ENCODE peak calls at places on chromosomes 6 and 20, in seven cellular contexts. B, E, A, U, R, N and W are unnamed samples.

GRCh38 chr6:133198725-133199124 is 42.4 kb upstream of the EYA4 start:
- DNase-seq in B (no peak), U (no peak), A (no peak), N (no peak), E (no peak), R (no peak), W (no peak)

GRCh38 chr6:119119989-119120388 is 41.5 kb upstream of the FAM184A start:
- DNase-seq in R (no peak), B (no peak), N (no peak), A (no peak), E (no peak), U (no peak), W (peak; percentile 17)

GRCh38 chr6:34272022-34272926 is 23.5 kb upstream of the SMIM29 start:
- DNase-seq in E (no peak), N (no peak), B (no peak), A (no peak), U (no peak), R (no peak), W (no peak)

GRCh38 chr6:20657274-20657800 is 123.1 kb downstream of the CDKAL1 start:
- DNase-seq in A (no peak), R (no peak), U (no peak), N (no peak), E (no peak), B (no peak), W (no peak)

GRCh38 chr6:29746050-29746449 is 22.8 kb downstream of the HLA-F start:
- DNase-seq in A (no peak), R (no peak), U (no peak), E (no peak), N (no peak), B (no peak), W (no peak)

GRCh38 chr20:37393863-37394542 is 48.1 kb downstream of the SRC start:
- DNase-seq in U (no peak), B (no peak), E (no peak), N (no peak), R (peak; percentile 71), A (no peak), W (no peak)

GRCh38 chr20:4949833-4950178 is 51.5 kb downstream of the SLC23A2 start:
- DNase-seq in E (no peak), R (no peak), N (peak; percentile 28), U (no peak), B (no peak), A (peak; percentile 11), W (no peak)

GRCh38 chr6:42175860-42176259 is 2.7 kb downstream of the GUCA1A start:
- DNase-seq in R (no peak), A (no peak), E (no peak), B (no peak), U (no peak), N (no peak), W (no peak)

GRCh38 chr20:36173451-36173933 is 19.0 kb downstream of the EPB41L1 start:
- DNase-seq in U (no peak), R (no peak), N (peak; percentile 93), E (no peak), B (no peak), A (peak; percentile 12), W (no peak)

GRCh38 chr20:49285813-49286494 is 8.1 kb upstream of the ZNFX1 start:
- DNase-seq in E (no peak), A (no peak), U (no peak), N (no peak), R (no peak), B (no peak), W (no peak)
- H3K36me3 ChIP-seq in E (no peaks in the 10 kb centered on the region), A (peaks cover 89% of the 10 kb centered on the region), U (peaks cover 100% of the 10 kb centered on the region), N (peaks cover 90% of the 10 kb centered on the region), R (peaks cover 28% of the 10 kb centered on the region), B (peaks cover 92% of the 10 kb centered on the region), W (peaks cover 56% of the 10 kb centered on the region)

GRCh38 chr6:24704468-24704867 is 14.5 kb downstream of the C6orf62 start:
- DNase-seq in E (no peak), U (no peak), R (no peak), N (no peak), B (no peak), A (no peak), W (no peak)

GRCh38 chr6:24710519-24711303 is 8.2 kb downstream of the C6orf62 start:
- DNase-seq in N (no peak), E (no peak), B (no peak), R (no peak), U (no peak), A (no peak), W (no peak)

GRCh38 chr6:24708612-24709011 is 10.3 kb downstream of the C6orf62 start:
- DNase-seq in E (no peak), R (no peak), N (no peak), A (no peak), B (no peak), U (no peak), W (no peak)

GRCh38 chr6:24709014-24709711 is 9.8 kb downstream of the C6orf62 start:
- DNase-seq in R (no peak), N (no peak), A (no peak), B (no peak), E (no peak), U (no peak), W (no peak)
- H3K36me3 ChIP-seq in R (peaks cover 12% of the 10 kb centered on the region), N (peaks cover 93% of the 10 kb centered on the region), A (peaks cover 69% of the 10 kb centered on the region), B (peaks cover 64% of the 10 kb centered on the region), E (no peaks in the 10 kb centered on the region), U (peaks cover 100% of the 10 kb centered on the region), W (peaks cover 21% of the 10 kb centered on the region)

DNA sequence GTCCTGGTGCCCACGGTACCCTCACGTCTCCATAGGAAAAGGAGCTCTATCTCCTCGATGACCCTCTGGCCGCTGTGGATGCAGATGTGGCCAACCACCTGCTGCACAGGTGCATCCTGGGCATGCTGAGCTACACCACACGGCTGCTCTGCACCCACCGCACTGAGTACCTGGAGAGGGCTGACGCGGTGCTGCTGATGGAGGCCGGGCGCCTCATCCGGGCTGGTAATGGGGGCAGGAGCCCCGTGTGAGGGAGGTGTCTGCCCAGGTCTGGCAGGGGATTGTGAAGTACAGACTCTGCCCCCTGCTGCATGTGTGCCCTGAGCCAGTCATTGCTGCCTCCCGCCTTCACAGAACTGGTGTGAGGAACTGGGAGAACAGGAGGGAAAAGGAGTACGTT is 12.4 kb downstream of the DLK2 start:
- DNase-seq in U (no peak), E (no peak), R (peak; percentile 33), N (no peak), B (no peak), A (no peak), W (no peak)
- H3K36me3 ChIP-seq in U (peaks cover 78% of the 10 kb centered on the region), E (no peaks in the 10 kb centered on the region), R (peaks cover 11% of the 10 kb centered on the region), N (peaks cover 9% of the 10 kb centered on the region), B (peaks cover 22% of the 10 kb centered on the region), A (peaks cover 39% of the 10 kb centered on the region), W (peaks cover 30% of the 10 kb centered on the region)

DNA sequence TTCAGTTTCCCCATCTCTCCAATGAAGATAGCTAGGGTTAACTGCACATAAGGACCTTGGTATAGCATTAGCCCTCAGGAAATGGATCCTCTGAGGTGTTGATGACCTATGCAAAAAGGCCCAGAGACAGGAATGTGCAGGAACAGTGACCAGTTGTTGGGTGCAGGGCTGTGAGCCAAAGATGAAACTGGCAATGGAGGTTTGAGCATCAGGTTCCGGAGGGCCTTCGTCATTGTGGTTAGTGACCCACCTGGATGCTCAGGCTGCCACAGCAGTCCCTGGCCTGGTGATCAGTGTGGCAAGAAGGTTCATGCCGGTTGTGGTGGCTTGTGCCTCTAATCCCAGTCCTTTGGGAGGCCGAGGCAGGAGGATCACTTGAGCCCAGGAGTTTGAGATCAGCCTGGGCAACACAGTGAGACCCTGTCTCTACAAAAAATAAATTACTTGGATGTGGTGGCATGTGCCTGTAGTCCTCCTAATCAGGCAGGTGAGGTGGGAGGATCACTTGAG is 43.7 kb downstream of the TM9SF4 start:
- DNase-seq in A (no peak), R (no peak), U (no peak), E (no peak), B (no peak), N (no peak), W (no peak)
- H3K36me3 ChIP-seq in A (peaks cover 42% of the 10 kb centered on the region), R (peaks cover 11% of the 10 kb centered on the region), U (peaks cover 67% of the 10 kb centered on the region), E (no peaks in the 10 kb centered on the region), B (peaks cover 36% of the 10 kb centered on the region), N (peaks cover 18% of the 10 kb centered on the region), W (peaks cover 23% of the 10 kb centered on the region)

GRCh38 chr6:31792741-31793140 is 2.8 kb downstream of the VARS1 start:
- DNase-seq in U (no peak), E (no peak), N (no peak), A (no peak), R (no peak), B (no peak), W (no peak)
- H3K36me3 ChIP-seq in U (peaks cover 6% of the 10 kb centered on the region), E (no peaks in the 10 kb centered on the region), N (peaks cover 9% of the 10 kb centered on the region), A (no peaks in the 10 kb centered on the region), R (no peaks in the 10 kb centered on the region), B (peaks cover 4% of the 10 kb centered on the region), W (peaks cover 4% of the 10 kb centered on the region)

DNA sequence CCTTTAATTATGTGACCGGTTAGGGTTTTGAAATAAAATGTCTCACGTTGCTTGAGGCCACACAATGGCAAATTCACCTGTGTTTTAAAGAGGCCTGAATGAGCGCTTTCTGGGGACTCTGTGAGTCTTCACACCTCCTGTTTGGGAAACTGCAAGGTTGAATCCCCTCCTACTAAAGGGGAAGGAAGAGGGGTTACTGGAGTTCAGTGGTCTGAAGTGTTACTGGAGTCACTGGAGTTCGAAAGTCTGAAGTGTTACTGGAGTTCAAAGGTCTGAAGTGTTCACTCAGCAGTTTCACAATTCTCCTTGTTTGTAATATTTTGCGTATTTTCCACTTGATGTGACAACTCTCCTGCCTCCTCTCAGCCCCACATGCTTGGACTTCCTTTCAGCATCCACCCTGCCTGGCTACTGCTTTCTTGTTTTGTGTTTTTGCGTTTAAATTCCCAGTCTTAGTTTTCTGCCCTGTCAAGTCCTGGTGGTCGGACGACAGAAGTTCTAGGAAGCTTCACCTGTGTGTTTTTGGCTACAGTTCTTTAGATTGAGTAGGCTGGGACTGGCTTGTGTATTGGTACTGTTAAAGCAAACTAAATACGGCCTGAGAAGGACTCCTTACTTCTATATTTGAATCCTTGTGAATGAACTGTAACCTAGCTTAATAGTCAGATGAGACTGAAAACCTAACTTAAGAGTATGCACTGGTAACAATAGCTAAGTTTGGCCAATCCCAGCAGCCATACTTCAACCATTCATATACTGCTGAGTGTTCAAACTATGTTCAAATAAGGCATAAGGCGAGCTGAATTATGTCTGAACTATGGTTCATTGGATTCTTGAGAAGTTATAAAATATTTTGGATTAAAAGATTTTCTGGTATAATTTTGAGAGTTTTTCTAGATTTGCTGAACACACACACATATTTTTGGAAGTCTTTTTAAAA is 2.0 kb downstream of the SMPDL3A start:
- DNase-seq in B (no peak), A (no peak), U (no peak), R (no peak), N (peak; percentile 39), E (no peak), W (no peak)
- H3K36me3 ChIP-seq in B (no peaks in the 10 kb centered on the region), A (no peaks in the 10 kb centered on the region), U (no peaks in the 10 kb centered on the region), R (no peaks in the 10 kb centered on the region), N (no peaks in the 10 kb centered on the region), E (no peaks in the 10 kb centered on the region), W (no peaks in the 10 kb centered on the region)